ENCODE peak calls at places on chromosomes 1 and 21, in eight cellular contexts. One of them, this sample, is unnamed. For H3K4me1, the result is how much of the 10 kb centered on the place peaks cover.

GRCh38 chr1:224505454-224506093 is 71.0 kb upstream of the WDR26 start:
- DNase-seq in CD8-positive, alpha-beta T cell: no peak
- DNase-seq in gastrocnemius medialis: no peak
- DNase-seq in neural progenitor cell: no peak
- DNase-seq in GM23338: no peak
- DNase-seq in breast epithelium: no peak
- DNase-seq in IMR-90: no peak
- DNase-seq in A549: no peak
- DNase-seq in this sample: no peak

GRCh38 chr1:61960999-61961398 is 218.7 kb downstream of the PATJ start:
- DNase-seq in CD8-positive, alpha-beta T cell: no peak
- DNase-seq in neural progenitor cell: no peak
- DNase-seq in IMR-90: no peak
- DNase-seq in GM23338: no peak
- DNase-seq in breast epithelium: no peak
- DNase-seq in A549: no peak
- DNase-seq in gastrocnemius medialis: no peak
- DNase-seq in this sample: no peak

GRCh38 chr1:162882248-162882666 is 21.3 kb upstream of the CCDC190 start:
- DNase-seq in breast epithelium: no peak
- DNase-seq in neural progenitor cell: no peak
- DNase-seq in IMR-90: no peak
- DNase-seq in gastrocnemius medialis: no peak
- DNase-seq in CD8-positive, alpha-beta T cell: no peak
- DNase-seq in GM23338: no peak
- DNase-seq in A549: no peak
- DNase-seq in this sample: peak

GRCh38 chr1:167126317-167126716 is 32.4 kb downstream of the STYXL2 start:
- DNase-seq in gastrocnemius medialis: no peak
- DNase-seq in IMR-90: no peak
- DNase-seq in A549: no peak
- DNase-seq in GM23338: no peak
- DNase-seq in neural progenitor cell: no peak
- DNase-seq in breast epithelium: no peak
- DNase-seq in CD8-positive, alpha-beta T cell: no peak
- DNase-seq in this sample: no peak

GRCh38 chr1:89615676-89616598 is 17.0 kb upstream of the LRRC8C start:
- DNase-seq in breast epithelium: no peak
- DNase-seq in GM23338: peak
- DNase-seq in gastrocnemius medialis: no peak
- DNase-seq in neural progenitor cell: no peak
- DNase-seq in IMR-90: no peak
- DNase-seq in A549: peak
- DNase-seq in CD8-positive, alpha-beta T cell: no peak
- DNase-seq in this sample: no peak

GRCh38 chr1:153882296-153882912 is 40.4 kb downstream of the GATAD2B start:
- DNase-seq in gastrocnemius medialis: no peak
- DNase-seq in CD8-positive, alpha-beta T cell: no peak
- DNase-seq in A549: no peak
- DNase-seq in breast epithelium: no peak
- DNase-seq in IMR-90: peak
- DNase-seq in neural progenitor cell: peak
- DNase-seq in GM23338: peak
- DNase-seq in this sample: no peak

GRCh38 chr1:193525411-193525810 is 339.0 kb upstream of the B3GALT2 start:
- DNase-seq in CD8-positive, alpha-beta T cell: no peak
- DNase-seq in GM23338: no peak
- DNase-seq in breast epithelium: no peak
- DNase-seq in neural progenitor cell: no peak
- DNase-seq in IMR-90: no peak
- DNase-seq in gastrocnemius medialis: no peak
- DNase-seq in A549: no peak
- DNase-seq in this sample: no peak

GRCh38 chr1:14113841-14114567 is 414.0 kb downstream of the PRDM2 start:
- DNase-seq in A549: peak
- DNase-seq in breast epithelium: peak
- DNase-seq in CD8-positive, alpha-beta T cell: no peak
- DNase-seq in neural progenitor cell: peak
- DNase-seq in GM23338: peak
- DNase-seq in gastrocnemius medialis: peak
- DNase-seq in IMR-90: peak
- DNase-seq in this sample: peak

GRCh38 chr1:2135425-2135824 is 59.1 kb downstream of the FAAP20 start:
- DNase-seq in IMR-90: peak
- DNase-seq in gastrocnemius medialis: no peak
- DNase-seq in CD8-positive, alpha-beta T cell: no peak
- DNase-seq in breast epithelium: peak
- DNase-seq in GM23338: no peak
- DNase-seq in A549: no peak
- DNase-seq in neural progenitor cell: peak
- DNase-seq in this sample: peak

GRCh38 chr1:172630060-172630818 is 28.7 kb upstream of the FASLG start:
- DNase-seq in neural progenitor cell: no peak
- DNase-seq in GM23338: no peak
- DNase-seq in IMR-90: peak
- DNase-seq in A549: peak
- DNase-seq in CD8-positive, alpha-beta T cell: no peak
- DNase-seq in gastrocnemius medialis: no peak
- DNase-seq in breast epithelium: no peak
- DNase-seq in this sample: no peak

GRCh38 chr1:14987829-14988603 is 165.5 kb upstream of the TMEM51 start:
- DNase-seq in gastrocnemius medialis: peak
- DNase-seq in GM23338: no peak
- DNase-seq in A549: no peak
- DNase-seq in neural progenitor cell: no peak
- DNase-seq in IMR-90: no peak
- DNase-seq in CD8-positive, alpha-beta T cell: no peak
- DNase-seq in breast epithelium: no peak
- DNase-seq in this sample: peak

GRCh38 chr1:23609971-23610370 is 50.7 kb upstream of the ID3 start:
- DNase-seq in neural progenitor cell: no peak
- DNase-seq in A549: no peak
- DNase-seq in breast epithelium: no peak
- DNase-seq in IMR-90: no peak
- DNase-seq in GM23338: no peak
- DNase-seq in CD8-positive, alpha-beta T cell: no peak
- DNase-seq in gastrocnemius medialis: no peak
- DNase-seq in this sample: no peak

GRCh38 chr1:23613191-23614126 is 54.2 kb upstream of the ID3 start:
- DNase-seq in neural progenitor cell: no peak
- DNase-seq in CD8-positive, alpha-beta T cell: peak
- DNase-seq in gastrocnemius medialis: no peak
- DNase-seq in GM23338: no peak
- DNase-seq in IMR-90: no peak
- DNase-seq in A549: no peak
- DNase-seq in breast epithelium: no peak
- DNase-seq in this sample: no peak

GRCh38 chr1:23614128-23614660 is 54.9 kb upstream of the ID3 start:
- DNase-seq in A549: no peak
- DNase-seq in breast epithelium: no peak
- DNase-seq in gastrocnemius medialis: no peak
- DNase-seq in IMR-90: no peak
- DNase-seq in GM23338: no peak
- DNase-seq in neural progenitor cell: no peak
- DNase-seq in CD8-positive, alpha-beta T cell: no peak
- DNase-seq in this sample: no peak

GRCh38 chr1:23610677-23611076 is 51.4 kb upstream of the ID3 start:
- DNase-seq in IMR-90: no peak
- DNase-seq in gastrocnemius medialis: no peak
- DNase-seq in neural progenitor cell: no peak
- DNase-seq in A549: no peak
- DNase-seq in CD8-positive, alpha-beta T cell: no peak
- DNase-seq in GM23338: no peak
- DNase-seq in breast epithelium: no peak
- DNase-seq in this sample: no peak

DNA sequence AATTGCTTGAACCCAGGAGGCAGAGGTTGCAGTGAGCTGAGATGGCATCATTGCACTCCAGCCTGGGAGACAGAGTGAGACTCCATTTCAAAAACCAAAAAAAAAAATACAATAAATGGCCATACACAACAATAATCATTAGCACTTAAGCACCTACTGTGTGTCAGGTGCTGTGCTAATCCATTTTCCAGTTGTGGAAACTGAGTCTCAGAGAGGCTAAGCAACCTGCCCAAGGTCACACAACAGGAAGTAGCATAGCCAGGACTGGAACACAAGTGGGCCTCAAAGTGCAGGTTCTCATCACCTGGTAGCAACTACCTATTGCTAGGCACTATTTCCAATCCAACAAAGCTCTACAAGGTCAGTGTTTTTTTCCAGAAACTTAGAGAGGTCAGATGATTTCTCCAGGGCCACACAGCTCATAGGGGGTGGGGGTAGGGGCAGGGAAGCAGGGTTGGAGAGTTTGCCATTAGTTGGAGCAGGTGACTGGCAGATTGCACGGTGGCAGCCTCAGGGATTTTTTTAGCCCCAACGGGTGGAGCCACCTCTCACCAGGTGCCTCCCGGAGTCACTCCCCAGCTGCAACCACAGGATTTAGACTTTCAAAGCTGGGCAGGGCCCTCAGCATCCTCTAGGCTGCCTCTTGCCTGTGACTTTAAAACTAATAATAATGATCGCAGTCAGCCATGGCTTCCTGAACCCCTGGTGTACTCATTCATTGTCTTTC is 52.5 kb upstream of the ID3 start:
- DNase-seq in IMR-90: no peak
- DNase-seq in breast epithelium: no peak
- DNase-seq in gastrocnemius medialis: no peak
- DNase-seq in GM23338: no peak
- DNase-seq in A549: no peak
- DNase-seq in neural progenitor cell: no peak
- DNase-seq in CD8-positive, alpha-beta T cell: no peak
- DNase-seq in this sample: no peak
- H3K4me3 ChIP-seq in IMR-90: no peak
- H3K4me3 ChIP-seq in breast epithelium: no peak
- H3K4me3 ChIP-seq in gastrocnemius medialis: no peak
- H3K4me3 ChIP-seq in GM23338: no peak
- H3K4me3 ChIP-seq in A549: no peak
- H3K4me3 ChIP-seq in neural progenitor cell: no peak
- H3K4me3 ChIP-seq in CD8-positive, alpha-beta T cell: no peak
- H3K4me3 ChIP-seq in this sample: no peak

DNA sequence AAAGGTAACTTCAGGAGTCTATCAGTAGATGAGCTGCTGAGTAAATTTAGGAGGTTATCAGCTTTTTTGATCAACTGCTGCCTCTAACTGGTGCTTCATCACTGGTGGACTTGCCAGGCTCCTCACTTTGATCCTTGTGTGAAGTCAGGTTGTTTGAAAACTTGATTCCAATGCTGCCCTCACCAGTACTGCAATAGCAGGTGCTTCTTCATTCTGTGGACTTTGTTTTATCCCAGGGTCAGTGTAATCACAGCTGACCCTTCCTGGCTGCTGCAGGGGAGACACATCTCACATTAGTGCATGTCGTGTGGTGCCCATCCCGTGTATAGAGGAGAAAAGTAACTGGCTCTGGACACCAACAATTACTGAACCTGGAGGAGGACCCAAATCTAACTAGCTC is 20.0 kb upstream of the KIAA1614 start:
- DNase-seq in breast epithelium: no peak
- DNase-seq in gastrocnemius medialis: no peak
- DNase-seq in IMR-90: no peak
- DNase-seq in A549: no peak
- DNase-seq in CD8-positive, alpha-beta T cell: no peak
- DNase-seq in neural progenitor cell: no peak
- DNase-seq in GM23338: no peak
- DNase-seq in this sample: no peak
- H3K4me1 ChIP-seq in breast epithelium: under half
- H3K4me1 ChIP-seq in gastrocnemius medialis: under half
- H3K4me1 ChIP-seq in IMR-90: under half
- H3K4me1 ChIP-seq in A549: under half
- H3K4me1 ChIP-seq in CD8-positive, alpha-beta T cell: under half
- H3K4me1 ChIP-seq in neural progenitor cell: under half
- H3K4me1 ChIP-seq in GM23338: under half
- H3K4me1 ChIP-seq in this sample: under half

DNA sequence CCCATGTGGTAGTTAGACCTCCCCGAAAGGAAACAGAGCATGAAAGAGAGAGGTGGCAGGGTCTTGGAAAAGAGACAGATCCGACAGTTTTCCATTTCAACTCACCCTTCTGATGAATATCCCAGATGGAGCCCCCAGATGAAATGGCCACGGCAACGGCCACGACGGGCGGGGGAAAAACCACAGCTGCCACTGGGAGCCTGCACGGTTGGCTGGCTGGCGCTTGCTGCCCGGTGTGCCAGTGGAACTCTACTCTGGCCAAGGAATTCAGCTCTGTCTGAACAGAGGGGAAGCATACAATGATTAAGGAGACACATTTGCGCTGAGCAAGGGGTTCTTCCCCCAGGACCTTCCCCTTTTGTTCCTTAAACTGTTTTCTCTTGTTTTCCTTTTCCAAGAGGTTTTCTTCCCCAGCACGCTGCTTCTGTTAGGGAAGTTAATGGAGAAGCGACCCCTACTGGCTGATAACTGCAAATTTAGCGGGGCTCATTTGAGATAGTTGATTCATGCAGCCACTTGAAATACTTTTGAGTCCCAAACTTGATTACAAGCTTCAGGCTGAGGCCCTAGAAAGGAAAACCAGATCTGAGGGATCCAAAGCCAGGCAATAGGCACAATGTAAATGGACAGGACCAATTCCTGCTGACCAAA is 1122.5 kb downstream of the NCAM2 start:
- DNase-seq in neural progenitor cell: peak
- DNase-seq in breast epithelium: no peak
- DNase-seq in IMR-90: no peak
- DNase-seq in CD8-positive, alpha-beta T cell: no peak
- DNase-seq in A549: peak
- DNase-seq in GM23338: peak
- DNase-seq in gastrocnemius medialis: no peak
- DNase-seq in this sample: no peak
- TF ChIP-seq CTCF in neural progenitor cell: peak
- TF ChIP-seq CTCF in breast epithelium: no peak
- TF ChIP-seq CTCF in IMR-90: peak
- TF ChIP-seq CTCF in CD8-positive, alpha-beta T cell: no peak
- TF ChIP-seq CTCF in A549: no peak
- TF ChIP-seq CTCF in GM23338: peak
- TF ChIP-seq CTCF in gastrocnemius medialis: no peak
- TF ChIP-seq CTCF in this sample: no peak

GRCh38 chr1:206953626-206954025 is 7.4 kb upstream of the PIGR start:
- DNase-seq in A549: no peak
- DNase-seq in gastrocnemius medialis: no peak
- DNase-seq in CD8-positive, alpha-beta T cell: no peak
- DNase-seq in neural progenitor cell: no peak
- DNase-seq in breast epithelium: no peak
- DNase-seq in IMR-90: no peak
- DNase-seq in GM23338: no peak
- DNase-seq in this sample: no peak

GRCh38 chr1:206949641-206950040 is 3.4 kb upstream of the PIGR start:
- DNase-seq in CD8-positive, alpha-beta T cell: no peak
- DNase-seq in IMR-90: no peak
- DNase-seq in gastrocnemius medialis: no peak
- DNase-seq in GM23338: no peak
- DNase-seq in A549: no peak
- DNase-seq in breast epithelium: no peak
- DNase-seq in neural progenitor cell: no peak
- DNase-seq in this sample: no peak

GRCh38 chr1:206952182-206952581 is 5.9 kb upstream of the PIGR start:
- DNase-seq in breast epithelium: no peak
- DNase-seq in CD8-positive, alpha-beta T cell: no peak
- DNase-seq in A549: peak
- DNase-seq in gastrocnemius medialis: no peak
- DNase-seq in IMR-90: no peak
- DNase-seq in neural progenitor cell: no peak
- DNase-seq in GM23338: no peak
- DNase-seq in this sample: no peak

GRCh38 chr1:206953126-206953525 is 6.9 kb upstream of the PIGR start:
- DNase-seq in gastrocnemius medialis: no peak
- DNase-seq in IMR-90: no peak
- DNase-seq in A549: no peak
- DNase-seq in breast epithelium: no peak
- DNase-seq in CD8-positive, alpha-beta T cell: no peak
- DNase-seq in GM23338: no peak
- DNase-seq in neural progenitor cell: no peak
- DNase-seq in this sample: no peak

GRCh38 chr1:206951318-206952105 is 5.2 kb upstream of the PIGR start:
- DNase-seq in gastrocnemius medialis: no peak
- DNase-seq in breast epithelium: no peak
- DNase-seq in A549: peak
- DNase-seq in IMR-90: no peak
- DNase-seq in GM23338: no peak
- DNase-seq in neural progenitor cell: no peak
- DNase-seq in CD8-positive, alpha-beta T cell: no peak
- DNase-seq in this sample: no peak
- H3K4me3 ChIP-seq in gastrocnemius medialis: no peak
- H3K4me3 ChIP-seq in breast epithelium: no peak
- H3K4me3 ChIP-seq in A549: peak
- H3K4me3 ChIP-seq in IMR-90: no peak
- H3K4me3 ChIP-seq in GM23338: no peak
- H3K4me3 ChIP-seq in neural progenitor cell: no peak
- H3K4me3 ChIP-seq in CD8-positive, alpha-beta T cell: no peak
- H3K4me3 ChIP-seq in this sample: no peak